ENCODE peak calls at places on chromosomes 16 and 17, in six cellular contexts. One of them, this sample, is unnamed.

GRCh38 chr17:50280068-50280467 is 5.8 kb downstream of the TMEM92 start:
- DNase-seq in skeletal muscle cell: no peak
- DNase-seq in fibroblast of mammary gland: no peak
- DNase-seq in HAP-1: no peak
- DNase-seq in germinal center: no peak
- DNase-seq in amygdala: no peak
- DNase-seq in this sample: no peak

GRCh38 chr17:57892820-57893595 is 43.2 kb upstream of the MRPS23 start:
- DNase-seq in fibroblast of mammary gland: peak
- DNase-seq in germinal center: no peak
- DNase-seq in skeletal muscle cell: peak
- DNase-seq in HAP-1: no peak
- DNase-seq in amygdala: peak
- DNase-seq in this sample: no peak

GRCh38 chr16:11977206-11978041 is 890 bp downstream of the SNX29 start:
- DNase-seq in HAP-1: peak
- DNase-seq in skeletal muscle cell: peak
- DNase-seq in amygdala: no peak
- DNase-seq in germinal center: no peak
- DNase-seq in fibroblast of mammary gland: peak
- DNase-seq in this sample: peak

GRCh38 chr17:37848690-37849616 is 75.3 kb upstream of the TBC1D3K start:
- DNase-seq in amygdala: no peak
- DNase-seq in fibroblast of mammary gland: peak
- DNase-seq in skeletal muscle cell: peak
- DNase-seq in HAP-1: no peak
- DNase-seq in germinal center: peak
- DNase-seq in this sample: peak

GRCh38 chr16:62966626-62967025 is 930.4 kb upstream of the CDH8 start:
- DNase-seq in skeletal muscle cell: no peak
- DNase-seq in fibroblast of mammary gland: no peak
- DNase-seq in HAP-1: no peak
- DNase-seq in germinal center: no peak
- DNase-seq in amygdala: no peak
- DNase-seq in this sample: no peak

GRCh38 chr17:78409191-78409621 is 30.8 kb downstream of the PGS1 start:
- DNase-seq in amygdala: no peak
- DNase-seq in HAP-1: no peak
- DNase-seq in skeletal muscle cell: no peak
- DNase-seq in fibroblast of mammary gland: no peak
- DNase-seq in germinal center: no peak
- DNase-seq in this sample: no peak

GRCh38 chr16:66376577-66377326 is 10.3 kb downstream of the CDH5 start:
- DNase-seq in amygdala: no peak
- DNase-seq in fibroblast of mammary gland: no peak
- DNase-seq in skeletal muscle cell: no peak
- DNase-seq in HAP-1: no peak
- DNase-seq in germinal center: no peak
- DNase-seq in this sample: no peak

GRCh38 chr16:46753015-46753414 is 4.9 kb upstream of the MYLK3 start:
- DNase-seq in fibroblast of mammary gland: no peak
- DNase-seq in HAP-1: no peak
- DNase-seq in amygdala: no peak
- DNase-seq in skeletal muscle cell: no peak
- DNase-seq in germinal center: no peak
- DNase-seq in this sample: no peak

GRCh38 chr17:31248986-31249385 is 48.1 kb downstream of the OMG start:
- DNase-seq in amygdala: no peak
- DNase-seq in skeletal muscle cell: no peak
- DNase-seq in HAP-1: no peak
- DNase-seq in germinal center: no peak
- DNase-seq in fibroblast of mammary gland: peak
- DNase-seq in this sample: no peak

GRCh38 chr16:22192261-22193133 is 13.6 kb upstream of the EEF2K start:
- DNase-seq in HAP-1: peak
- DNase-seq in amygdala: peak
- DNase-seq in germinal center: peak
- DNase-seq in skeletal muscle cell: peak
- DNase-seq in fibroblast of mammary gland: peak
- DNase-seq in this sample: peak

GRCh38 chr16:81513204-81514040 is 68.8 kb downstream of the CMIP start:
- DNase-seq in fibroblast of mammary gland: peak
- DNase-seq in germinal center: no peak
- DNase-seq in skeletal muscle cell: no peak
- DNase-seq in amygdala: no peak
- DNase-seq in HAP-1: no peak
- DNase-seq in this sample: no peak

GRCh38 chr16:17149904-17150483 is 320.8 kb downstream of the XYLT1 start:
- DNase-seq in fibroblast of mammary gland: no peak
- DNase-seq in skeletal muscle cell: no peak
- DNase-seq in amygdala: no peak
- DNase-seq in HAP-1: no peak
- DNase-seq in germinal center: no peak
- DNase-seq in this sample: no peak

GRCh38 chr16:2439598-2439997 is 10.4 kb downstream of the CCNF start:
- DNase-seq in germinal center: no peak
- DNase-seq in skeletal muscle cell: no peak
- DNase-seq in fibroblast of mammary gland: no peak
- DNase-seq in amygdala: no peak
- DNase-seq in HAP-1: no peak
- DNase-seq in this sample: no peak

GRCh38 chr17:81537856-81538555 is 9.8 kb downstream of the FSCN2 start:
- DNase-seq in fibroblast of mammary gland: no peak
- DNase-seq in amygdala: no peak
- DNase-seq in skeletal muscle cell: peak
- DNase-seq in HAP-1: no peak
- DNase-seq in germinal center: no peak
- DNase-seq in this sample: no peak

GRCh38 chr17:38448208-38448776 is 20.0 kb downstream of the ARHGAP23 start:
- DNase-seq in HAP-1: no peak
- DNase-seq in skeletal muscle cell: no peak
- DNase-seq in fibroblast of mammary gland: no peak
- DNase-seq in amygdala: no peak
- DNase-seq in germinal center: no peak
- DNase-seq in this sample: no peak

GRCh38 chr17:50893183-50893993 is 27.2 kb upstream of the TOB1 start:
- DNase-seq in skeletal muscle cell: no peak
- DNase-seq in amygdala: peak
- DNase-seq in HAP-1: no peak
- DNase-seq in germinal center: no peak
- DNase-seq in fibroblast of mammary gland: peak
- DNase-seq in this sample: no peak

GRCh38 chr16:85284138-85284897 is 172.0 kb upstream of the CIBAR2 start:
- DNase-seq in fibroblast of mammary gland: no peak
- DNase-seq in skeletal muscle cell: no peak
- DNase-seq in HAP-1: no peak
- DNase-seq in germinal center: no peak
- DNase-seq in amygdala: no peak
- DNase-seq in this sample: no peak

GRCh38 chr16:61500851-61501250 is 535.4 kb downstream of the CDH8 start:
- DNase-seq in germinal center: no peak
- DNase-seq in fibroblast of mammary gland: no peak
- DNase-seq in skeletal muscle cell: no peak
- DNase-seq in HAP-1: no peak
- DNase-seq in amygdala: no peak
- DNase-seq in this sample: no peak

GRCh38 chr17:31310260-31310659 is 3.6 kb downstream of the EVI2B start:
- DNase-seq in amygdala: no peak
- DNase-seq in skeletal muscle cell: no peak
- DNase-seq in germinal center: peak
- DNase-seq in fibroblast of mammary gland: no peak
- DNase-seq in HAP-1: no peak
- DNase-seq in this sample: no peak

GRCh38 chr16:6827931-6828330 is 504.7 kb upstream of the RBFOX1 start:
- DNase-seq in skeletal muscle cell: no peak
- DNase-seq in HAP-1: no peak
- DNase-seq in amygdala: no peak
- DNase-seq in fibroblast of mammary gland: no peak
- DNase-seq in germinal center: no peak
- DNase-seq in this sample: no peak

GRCh38 chr17:78179372-78179771 is 7.5 kb downstream of the TK1 start:
- DNase-seq in amygdala: no peak
- DNase-seq in germinal center: no peak
- DNase-seq in fibroblast of mammary gland: peak
- DNase-seq in HAP-1: no peak
- DNase-seq in skeletal muscle cell: no peak
- DNase-seq in this sample: no peak

GRCh38 chr17:57956311-57957119 is 1.3 kb upstream of the CUEDC1 start:
- DNase-seq in fibroblast of mammary gland: no peak
- DNase-seq in skeletal muscle cell: no peak
- DNase-seq in HAP-1: peak
- DNase-seq in germinal center: peak
- DNase-seq in amygdala: no peak
- DNase-seq in this sample: no peak

GRCh38 chr17:37084375-37084774 is 135.6 kb downstream of the AATF start:
- DNase-seq in germinal center: no peak
- DNase-seq in amygdala: no peak
- DNase-seq in skeletal muscle cell: no peak
- DNase-seq in HAP-1: no peak
- DNase-seq in fibroblast of mammary gland: no peak
- DNase-seq in this sample: no peak

GRCh38 chr16:70736454-70737376 is 50.9 kb upstream of the MTSS2 start:
- DNase-seq in HAP-1: no peak
- DNase-seq in amygdala: no peak
- DNase-seq in fibroblast of mammary gland: peak
- DNase-seq in germinal center: no peak
- DNase-seq in skeletal muscle cell: no peak
- DNase-seq in this sample: no peak

GRCh38 chr17:78897639-78897996 is 5.4 kb downstream of the CEP295NL start:
- DNase-seq in skeletal muscle cell: no peak
- DNase-seq in fibroblast of mammary gland: peak
- DNase-seq in germinal center: no peak
- DNase-seq in HAP-1: no peak
- DNase-seq in amygdala: no peak
- DNase-seq in this sample: no peak

GRCh38 chr16:71426069-71426879 is 15.6 kb downstream of the TLE7 start:
- DNase-seq in germinal center: no peak
- DNase-seq in skeletal muscle cell: peak
- DNase-seq in amygdala: no peak
- DNase-seq in fibroblast of mammary gland: peak
- DNase-seq in HAP-1: peak
- DNase-seq in this sample: peak

GRCh38 chr16:87736003-87736382 is 29.8 kb downstream of the KLHDC4 start:
- DNase-seq in HAP-1: no peak
- DNase-seq in skeletal muscle cell: no peak
- DNase-seq in germinal center: no peak
- DNase-seq in amygdala: no peak
- DNase-seq in fibroblast of mammary gland: no peak
- DNase-seq in this sample: no peak

GRCh38 chr16:15996432-15997109 is 47.2 kb downstream of the ABCC1 start:
- DNase-seq in HAP-1: no peak
- DNase-seq in germinal center: no peak
- DNase-seq in skeletal muscle cell: no peak
- DNase-seq in amygdala: no peak
- DNase-seq in fibroblast of mammary gland: peak
- DNase-seq in this sample: no peak

GRCh38 chr16:74449470-74449869 is 28.2 kb upstream of the CLEC18B start:
- DNase-seq in fibroblast of mammary gland: peak
- DNase-seq in HAP-1: no peak
- DNase-seq in amygdala: no peak
- DNase-seq in germinal center: no peak
- DNase-seq in skeletal muscle cell: peak
- DNase-seq in this sample: no peak

GRCh38 chr17:1272701-1273100 is 2.5 kb downstream of the BHLHA9 start:
- DNase-seq in germinal center: no peak
- DNase-seq in HAP-1: no peak
- DNase-seq in fibroblast of mammary gland: no peak
- DNase-seq in amygdala: no peak
- DNase-seq in skeletal muscle cell: no peak
- DNase-seq in this sample: no peak

GRCh38 chr17:45372325-45372869 is 55.6 kb upstream of the MAP3K14 start:
- DNase-seq in HAP-1: no peak
- DNase-seq in amygdala: no peak
- DNase-seq in skeletal muscle cell: no peak
- DNase-seq in germinal center: no peak
- DNase-seq in fibroblast of mammary gland: peak
- DNase-seq in this sample: no peak

GRCh38 chr16:25177831-25178688 is 38.7 kb upstream of the AQP8 start:
- DNase-seq in amygdala: no peak
- DNase-seq in germinal center: no peak
- DNase-seq in skeletal muscle cell: no peak
- DNase-seq in fibroblast of mammary gland: peak
- DNase-seq in HAP-1: no peak
- DNase-seq in this sample: no peak

This sample was measured in erythroblast.